ENCODE peak calls at places on chromosome 15, in four cellular contexts. R, K, A and N are unnamed samples.

GRCh38 chr15:80988148-80988796 is 1.3 kb downstream of the MESD start:
- DNase-seq in K (no peak), A (no peak), R (no peak), N (no peak)

GRCh38 chr15:22895465-22896190 is 57.2 kb downstream of the NIPA2 start:
- DNase-seq in K (peak), R (no peak), A (no peak), N (peak)

GRCh38 chr15:76153241-76154197 is 93.7 kb downstream of the TMEM266 start:
- DNase-seq in R (no peak), A (no peak), K (peak), N (no peak)

GRCh38 chr15:67884009-67884408 is 44.2 kb upstream of the RNU6-1 start:
- DNase-seq in K (no peak), A (no peak), R (no peak), N (peak)

GRCh38 chr15:32790352-32790999 is 72.7 kb downstream of the GREM1 start:
- DNase-seq in R (peak), K (no peak), A (peak), N (peak)

GRCh38 chr15:63946524-63947065 is 99.7 kb downstream of the DAPK2 start:
- DNase-seq in K (peak), R (no peak), A (no peak), N (no peak)

GRCh38 chr15:28105224-28105791 is 6.2 kb upstream of the OCA2 start:
- DNase-seq in R (no peak), K (no peak), A (no peak), N (no peak)

GRCh38 chr15:99976811-99977271 is 243.6 kb upstream of the LYSMD4 start:
- DNase-seq in K (no peak), A (peak), R (peak), N (peak)

DNA sequence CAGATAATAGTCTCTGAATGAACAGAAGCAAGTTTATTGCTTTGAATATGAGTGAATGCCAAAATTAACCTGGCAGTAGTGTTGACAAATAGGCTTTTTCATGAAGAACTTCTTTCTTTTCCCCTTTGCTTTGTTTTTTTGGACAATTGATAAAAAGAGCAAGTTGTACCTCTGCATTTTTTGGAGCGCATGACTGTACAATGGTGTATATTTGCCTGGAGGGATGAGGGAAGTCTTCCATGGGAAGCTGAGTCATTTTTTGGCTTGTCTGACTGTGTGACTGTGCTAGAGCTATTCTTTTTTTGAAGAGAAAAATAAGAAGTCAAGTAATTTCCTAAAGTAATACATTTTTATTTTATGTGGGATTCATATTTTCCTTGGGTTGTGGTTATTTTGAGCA is 186.9 kb downstream of the KLHL25 start:
- DNase-seq in A (peak), R (peak), K (no peak), N (no peak)
- H3K4me3 ChIP-seq in A (peak), R (no peak), K (no peak), N (no peak)

GRCh38 chr15:34719051-34719882 is 35.5 kb downstream of the GJD2 start:
- DNase-seq in K (no peak), R (no peak), A (no peak), N (no peak)

GRCh38 chr15:34724486-34724885 is 30.3 kb downstream of the GJD2 start:
- DNase-seq in K (no peak), A (peak), R (no peak), N (no peak)

GRCh38 chr15:34721157-34721801 is 33.5 kb downstream of the GJD2 start:
- DNase-seq in R (no peak), K (no peak), A (no peak), N (no peak)

GRCh38 chr15:34719883-34720148 is 35.0 kb downstream of the GJD2 start:
- DNase-seq in A (no peak), R (no peak), K (no peak), N (no peak)

DNA sequence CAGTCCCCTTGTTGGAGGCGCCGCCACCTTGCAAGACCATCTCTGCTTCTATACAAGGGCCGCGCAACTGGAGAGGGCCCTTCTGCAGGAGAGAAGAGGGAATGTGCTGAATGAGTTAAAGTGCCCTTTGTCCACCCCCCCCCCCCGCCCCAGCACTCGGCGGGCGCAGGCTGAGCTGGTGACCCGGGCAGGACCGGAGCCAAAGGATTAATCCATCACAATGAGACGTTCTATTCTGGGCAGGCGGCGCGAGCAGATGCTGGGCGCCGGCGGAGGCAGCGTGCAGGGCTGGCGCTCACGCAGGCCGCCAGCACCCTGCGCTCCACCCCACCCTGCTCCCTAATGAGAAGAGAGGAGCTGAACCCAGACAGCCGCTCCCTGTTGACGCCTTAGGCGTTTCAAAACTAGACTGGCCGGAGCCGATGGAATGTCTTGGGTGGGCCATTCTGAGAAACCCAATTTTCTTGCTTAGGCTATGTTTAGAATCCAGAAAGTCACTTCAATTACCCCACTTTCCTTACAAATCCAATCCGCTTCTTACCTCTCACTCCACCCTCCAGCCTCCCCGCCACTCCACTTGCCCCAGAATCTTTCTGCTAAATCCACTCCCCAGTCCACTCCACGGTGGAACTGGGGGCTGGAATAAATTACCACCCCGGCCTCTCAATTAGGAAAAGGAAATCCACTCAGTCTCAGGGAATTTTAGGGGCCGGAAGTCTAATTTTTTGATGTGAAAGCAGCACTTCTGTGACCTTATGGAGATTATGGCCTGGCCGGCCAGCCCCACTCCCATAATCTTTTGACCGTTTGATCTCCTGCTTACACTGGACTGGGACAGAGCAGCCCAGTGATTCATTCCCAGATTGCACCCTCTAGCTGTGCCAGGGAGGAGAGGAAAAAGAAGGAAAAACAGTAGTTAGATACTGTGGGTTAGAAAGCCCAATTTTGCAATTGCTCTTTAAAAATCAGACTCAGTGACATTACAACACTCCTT is 32.7 kb downstream of the GJD2 start:
- DNase-seq in K (peak), R (peak), A (peak), N (peak)
- H3K4me3 ChIP-seq in K (no peak), R (peak), A (peak), N (peak)

GRCh38 chr15:71185706-71186105 is 70.4 kb downstream of the THSD4 start:
- DNase-seq in A (no peak), R (no peak), K (no peak), N (no peak)
- H3K4me3 ChIP-seq in A (no peak), R (no peak), K (no peak), N (no peak)

DNA sequence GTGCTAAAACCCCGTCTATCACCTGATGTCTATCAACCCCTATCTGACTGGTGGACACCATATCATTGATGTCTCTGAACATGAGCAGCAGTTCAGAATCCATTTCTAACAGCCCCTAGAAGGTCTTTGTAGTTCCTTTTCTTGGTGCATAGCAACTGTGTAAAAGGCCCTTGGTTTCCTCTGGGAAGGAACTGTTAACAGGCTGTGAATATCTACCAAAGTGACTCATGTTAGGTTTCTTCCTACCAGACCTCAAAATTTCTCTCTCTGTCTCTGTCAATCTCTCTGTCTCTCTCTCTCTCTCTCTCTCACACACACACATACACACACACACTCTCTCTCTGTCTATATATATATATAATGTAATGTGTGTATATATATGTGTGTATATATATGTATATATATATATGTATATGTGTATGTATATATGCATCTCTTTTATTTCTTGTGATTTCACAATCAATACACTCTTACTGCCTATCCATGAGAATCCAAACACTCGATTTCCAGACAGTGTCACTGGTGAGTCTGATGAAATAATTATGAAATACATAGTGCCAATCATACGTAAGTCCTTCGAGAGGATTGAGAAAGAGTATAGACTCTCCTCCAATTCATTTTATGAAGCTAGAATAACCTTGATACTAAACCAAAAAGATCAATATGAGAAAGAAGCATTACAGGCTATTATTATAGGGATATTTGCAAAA is 335.9 kb upstream of the SLCO3A1 start:
- DNase-seq in K (no peak), R (peak), A (no peak), N (no peak)
- H3K4me3 ChIP-seq in K (no peak), R (no peak), A (no peak), N (no peak)